ENCODE peak calls at places on chromosomes 7 and 10, in ten cellular contexts. N, E, K, R, D, X, A, I, O and Z are unnamed samples.

GRCh38 chr10:96441126-96441905 is 72.4 kb downstream of the TLL2 start:
- DNase-seq in O (no peak), N (no peak), E (no peak), X (no peak), I (no peak), A (no peak), R (no peak), D (no peak), K (no peak), Z (no peak)

GRCh38 chr7:83782628-83783027 is 133.7 kb upstream of the SEMA3E start:
- DNase-seq in A (no peak), N (no peak), D (no peak), X (no peak), K (no peak), I (no peak), R (no peak), E (no peak), O (no peak), Z (no peak)

GRCh38 chr7:67407351-67407750 is 410.7 kb downstream of the TYW1 start:
- DNase-seq in X (no peak), D (peak), N (no peak), E (no peak), K (no peak), A (no peak), I (no peak), O (no peak), R (no peak), Z (no peak)

GRCh38 chr7:39621261-39621660 is 2.1 kb upstream of the RALA start:
- DNase-seq in A (no peak), R (no peak), K (no peak), E (no peak), X (no peak), O (no peak), I (no peak), D (no peak), N (no peak), Z (no peak)

GRCh38 chr7:129775695-129776396 is 164.3 kb downstream of the NRF1 start:
- DNase-seq in K (peak), X (no peak), D (no peak), R (no peak), I (peak), A (no peak), O (no peak), E (peak), N (no peak), Z (no peak)

GRCh38 chr7:41058986-41059741 is 643.7 kb downstream of the INHBA start:
- DNase-seq in K (peak), O (no peak), R (no peak), N (no peak), X (no peak), I (peak), D (peak), E (peak), A (no peak), Z (no peak)

GRCh38 chr7:28052933-28053332 is 127.7 kb downstream of the JAZF1 start:
- DNase-seq in R (no peak), X (no peak), K (no peak), O (no peak), I (no peak), E (no peak), D (no peak), N (no peak), A (no peak), Z (no peak)

GRCh38 chr7:111775205-111775604 is 212.9 kb upstream of the IMMP2L start:
- DNase-seq in X (no peak), R (no peak), N (no peak), A (no peak), O (no peak), I (no peak), K (no peak), D (no peak), E (no peak), Z (no peak)

GRCh38 chr10:123008379-123009104 is at the start of the genes ACADSB and IKZF5:
- DNase-seq in R (peak), N (peak), D (peak), X (peak), O (peak), K (peak), I (peak), A (peak), E (peak), Z (peak)

GRCh38 chr7:98458090-98458875 is 57.4 kb upstream of the BAIAP2L1 start:
- DNase-seq in K (no peak), N (no peak), R (no peak), O (no peak), D (no peak), I (no peak), X (no peak), E (no peak), A (no peak), Z (no peak)

GRCh38 chr10:77392236-77392721 is 245.3 kb downstream of the KCNMA1 start:
- DNase-seq in I (no peak), O (no peak), A (no peak), E (no peak), N (no peak), K (no peak), D (no peak), R (no peak), X (no peak), Z (no peak)

GRCh38 chr10:35758086-35758485 is 116.0 kb upstream of the FZD8 start:
- DNase-seq in N (no peak), A (no peak), I (no peak), O (no peak), D (no peak), X (no peak), E (no peak), R (no peak), K (no peak), Z (no peak)

GRCh38 chr7:159092701-159093121 is 52.0 kb downstream of the VIPR2 start:
- DNase-seq in R (no peak), D (no peak), A (no peak), I (no peak), O (no peak), K (peak), N (no peak), E (no peak), X (no peak), Z (no peak)